ENCODE peak calls at places on chromosomes 3 and 15, in nine cellular contexts. H is WERI-Rb-1, F is HepG2, B is ovary, X is cardiac muscle cell, I is upper lobe of right lung, A is uterus, G is body of pancreas, T is lower lobe of right lung. P is an unnamed sample. For H3K36me3, the result is how much of the 10 kb centered on the place peaks cover.

GRCh38 chr15:100740105-100740504 is 137.7 kb downstream of the ASB7 start:
- DNase-seq in H (no peak), F (no peak), B (no peak), X (no peak), I (no peak), A (no peak), G (no peak), T (no peak), P (no peak)

GRCh38 chr3:193572426-193572908 is 17.8 kb upstream of the ATP13A4 start:
- DNase-seq in H (peak), F (peak), B (peak), X (peak), I (no peak), A (peak), G (peak), T (no peak), P (no peak)

GRCh38 chr3:67653425-67654098 is 850 bp downstream of the SUCLG2 start:
- DNase-seq in H (no peak), F (peak), B (no peak), X (no peak), I (no peak), A (no peak), G (no peak), T (no peak), P (no peak)

GRCh38 chr3:140441006-140441405 is 236.9 kb upstream of the TRIM42 start:
- DNase-seq in H (no peak), F (no peak), B (peak), X (no peak), I (no peak), A (peak), G (peak), T (no peak), P (no peak)

GRCh38 chr3:14507345-14507741 is 32.8 kb downstream of the GRIP2 start:
- DNase-seq in H (no peak), F (no peak), B (no peak), X (no peak), I (peak), A (peak), G (no peak), T (no peak), P (peak)

GRCh38 chr3:71101014-71101413 is 482.5 kb downstream of the FOXP1 start:
- DNase-seq in H (no peak), F (no peak), B (no peak), X (no peak), I (no peak), A (no peak), G (no peak), T (no peak), P (no peak)

GRCh38 chr15:98906712-98907083 is 100.9 kb downstream of the PGPEP1L start:
- DNase-seq in H (no peak), F (no peak), B (no peak), X (peak), I (peak), A (peak), G (no peak), T (peak), P (peak)

GRCh38 chr3:194322701-194323174 is 28.4 kb downstream of the CPN2 start:
- DNase-seq in H (peak), F (peak), B (no peak), X (no peak), I (no peak), A (no peak), G (no peak), T (no peak), P (no peak)

GRCh38 chr3:40120816-40121215 is 188.7 kb upstream of the EIF1B start:
- DNase-seq in H (no peak), F (no peak), B (no peak), X (peak), I (no peak), A (no peak), G (no peak), T (no peak), P (no peak)

DNA sequence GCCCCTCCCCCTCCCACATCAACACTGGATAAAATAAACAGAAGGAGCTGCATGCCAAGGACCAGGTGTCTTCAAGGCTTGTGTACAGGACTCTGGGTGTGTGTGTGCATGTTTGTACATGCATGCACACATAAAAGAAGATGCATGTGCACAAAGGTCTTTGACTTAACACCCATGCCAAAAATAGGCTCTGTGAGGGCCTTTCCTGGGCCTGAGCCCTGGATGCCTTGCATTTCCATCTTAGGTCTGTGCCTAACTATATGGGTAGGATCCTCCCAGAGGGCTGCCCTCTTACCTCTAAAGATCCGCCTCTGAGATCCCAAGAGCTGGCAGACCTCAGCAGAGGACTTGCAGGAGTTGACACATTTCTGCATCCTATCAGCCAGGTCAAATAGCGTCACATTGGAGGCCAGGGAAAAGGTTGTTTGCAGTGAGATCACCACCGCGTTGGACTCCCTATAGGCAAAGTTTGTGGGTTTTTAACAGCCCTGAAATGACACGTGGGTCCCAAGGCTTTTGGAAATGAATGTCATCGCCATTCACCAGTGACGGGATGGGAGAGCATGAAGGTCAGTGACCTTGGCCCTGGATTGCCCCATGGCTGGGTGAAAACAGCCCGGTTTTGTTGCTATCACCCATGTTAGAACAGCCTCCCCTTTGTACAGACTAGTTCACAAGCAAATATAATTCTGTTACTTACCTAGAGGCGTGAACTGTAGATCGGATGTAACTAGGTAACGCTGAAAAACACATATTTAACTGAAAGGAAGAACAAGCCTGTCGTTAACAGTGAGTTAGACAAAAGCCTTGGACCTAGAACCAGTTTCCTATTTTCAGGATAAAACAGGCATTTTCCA is 54.0 kb downstream of the HEG1 start:
- DNase-seq in H (no peak), F (peak), B (no peak), X (no peak), I (no peak), A (no peak), G (no peak), T (no peak), P (no peak)
- H3K36me3 ChIP-seq in H (half or more), F (under half), B (under half), X (under half), I (half or more), A (under half), G (under half), T (half or more), P (half or more)

DNA sequence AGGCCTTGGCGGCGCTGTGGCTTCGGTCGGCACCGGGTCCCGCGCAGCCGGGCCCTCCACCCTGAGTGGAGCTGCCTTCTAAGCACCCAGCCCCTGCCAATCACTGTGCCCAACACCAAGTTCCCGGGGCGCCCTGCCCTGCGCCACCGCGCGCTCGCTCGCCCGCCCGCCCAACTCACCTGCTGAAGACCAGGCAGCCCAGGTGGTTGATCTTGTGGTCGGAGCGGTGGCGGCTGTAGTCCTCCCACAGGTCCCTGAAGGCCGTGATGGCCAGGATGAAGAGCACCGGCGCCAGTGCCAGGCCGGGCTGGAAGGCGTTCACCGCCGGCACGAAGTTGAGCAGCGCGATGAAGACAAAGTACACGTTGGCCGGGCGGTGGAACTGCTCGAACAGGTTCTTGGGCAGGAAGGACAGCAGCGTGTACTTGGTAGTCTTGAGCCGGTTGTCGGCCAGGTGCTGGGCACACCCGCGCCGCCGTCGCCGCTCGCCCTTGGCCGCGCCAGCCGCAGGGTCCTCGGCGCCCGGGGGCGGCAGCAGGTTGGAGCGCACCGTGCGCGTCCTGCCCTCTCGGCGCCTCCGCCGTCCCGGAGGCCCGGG is 559 bp downstream of the ATP10A start:
- DNase-seq in H (peak), F (no peak), B (no peak), X (peak), I (peak), A (no peak), G (no peak), T (peak), P (peak)
- H3K4me3 ChIP-seq in H (peak), F (peak), B (peak), X (peak), I (peak), A (peak), G (no peak), T (peak), P (peak)

GRCh38 chr3:173988912-173989311 is 591.4 kb downstream of the NLGN1 start:
- DNase-seq in H (no peak), F (no peak), B (no peak), X (no peak), I (no peak), A (no peak), G (no peak), T (no peak), P (no peak)

DNA sequence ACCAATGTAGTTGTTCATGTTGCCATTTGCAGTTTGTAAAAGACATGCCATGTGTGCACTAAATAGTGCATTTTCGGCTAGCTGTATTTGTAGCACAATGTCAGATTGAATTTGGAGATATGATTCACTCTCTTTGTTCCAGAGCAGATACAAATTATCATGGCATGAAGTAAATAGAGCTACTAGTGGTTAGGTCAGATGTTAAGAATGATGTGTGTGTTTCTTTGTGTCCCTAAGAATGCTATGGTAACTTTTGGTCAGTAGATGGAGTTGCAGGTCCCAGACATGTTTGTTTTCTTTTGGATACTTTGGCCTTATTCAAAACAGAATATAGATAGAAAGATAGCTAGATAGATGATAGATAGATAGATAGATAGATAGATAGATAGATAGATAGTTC is 595.8 kb downstream of the NLGN1 start:
- DNase-seq in H (no peak), F (peak), B (no peak), X (no peak), I (no peak), A (no peak), G (no peak), T (no peak), P (no peak)
- TF ChIP-seq CTCF in H (peak), F (peak), B (no peak), X (peak), I (no peak), A (no peak), G (no peak), T (no peak), P (no peak)

GRCh38 chr15:89293012-89293411 is 41.6 kb downstream of the POLG start:
- DNase-seq in H (no peak), F (no peak), B (no peak), X (no peak), I (no peak), A (no peak), G (no peak), T (no peak), P (no peak)
- H3K36me3 ChIP-seq in H (half or more), F (under half), B (under half), X (under half), I (under half), A (under half), G (under half), T (under half), P (under half)

GRCh38 chr15:92810418-92811138 is 89.5 kb upstream of the CHD2 start:
- DNase-seq in H (peak), F (no peak), B (peak), X (peak), I (peak), A (peak), G (peak), T (peak), P (peak)
- H3K4me3 ChIP-seq in H (peak), F (peak), B (peak), X (peak), I (peak), A (peak), G (no peak), T (peak), P (peak)

DNA sequence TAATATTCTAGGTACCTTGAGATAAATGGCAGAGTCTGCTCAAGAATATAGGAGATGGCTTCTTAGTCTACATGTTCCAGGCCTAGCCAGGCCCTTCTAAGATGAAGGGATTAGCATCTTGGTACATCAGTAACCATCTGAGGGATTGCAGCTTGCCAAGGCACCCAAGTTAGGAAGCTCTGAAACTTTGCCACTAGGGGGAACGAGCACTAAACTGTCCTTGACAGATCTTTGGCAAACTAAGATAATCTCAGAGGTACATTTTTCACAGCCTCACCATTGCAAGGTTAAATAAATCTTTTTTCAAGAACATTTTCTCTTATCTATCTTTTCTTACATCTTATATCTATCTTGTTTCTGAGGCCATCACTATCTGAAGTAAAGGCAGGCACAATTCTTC is 351.2 kb downstream of the RAP2B start:
- DNase-seq in H (peak), F (peak), B (no peak), X (peak), I (no peak), A (no peak), G (no peak), T (no peak), P (no peak)
- TF ChIP-seq CTCF in H (peak), F (no peak), B (no peak), X (peak), I (peak), A (no peak), G (no peak), T (peak), P (no peak)

GRCh38 chr3:158770254-158771017 is 31.4 kb upstream of the MFSD1 start:
- DNase-seq in H (no peak), F (no peak), B (peak), X (no peak), I (no peak), A (no peak), G (no peak), T (no peak), P (no peak)
- H3K36me3 ChIP-seq in H (under half), F (under half), B (under half), X (under half), I (under half), A (under half), G (under half), T (under half), P (under half)

DNA sequence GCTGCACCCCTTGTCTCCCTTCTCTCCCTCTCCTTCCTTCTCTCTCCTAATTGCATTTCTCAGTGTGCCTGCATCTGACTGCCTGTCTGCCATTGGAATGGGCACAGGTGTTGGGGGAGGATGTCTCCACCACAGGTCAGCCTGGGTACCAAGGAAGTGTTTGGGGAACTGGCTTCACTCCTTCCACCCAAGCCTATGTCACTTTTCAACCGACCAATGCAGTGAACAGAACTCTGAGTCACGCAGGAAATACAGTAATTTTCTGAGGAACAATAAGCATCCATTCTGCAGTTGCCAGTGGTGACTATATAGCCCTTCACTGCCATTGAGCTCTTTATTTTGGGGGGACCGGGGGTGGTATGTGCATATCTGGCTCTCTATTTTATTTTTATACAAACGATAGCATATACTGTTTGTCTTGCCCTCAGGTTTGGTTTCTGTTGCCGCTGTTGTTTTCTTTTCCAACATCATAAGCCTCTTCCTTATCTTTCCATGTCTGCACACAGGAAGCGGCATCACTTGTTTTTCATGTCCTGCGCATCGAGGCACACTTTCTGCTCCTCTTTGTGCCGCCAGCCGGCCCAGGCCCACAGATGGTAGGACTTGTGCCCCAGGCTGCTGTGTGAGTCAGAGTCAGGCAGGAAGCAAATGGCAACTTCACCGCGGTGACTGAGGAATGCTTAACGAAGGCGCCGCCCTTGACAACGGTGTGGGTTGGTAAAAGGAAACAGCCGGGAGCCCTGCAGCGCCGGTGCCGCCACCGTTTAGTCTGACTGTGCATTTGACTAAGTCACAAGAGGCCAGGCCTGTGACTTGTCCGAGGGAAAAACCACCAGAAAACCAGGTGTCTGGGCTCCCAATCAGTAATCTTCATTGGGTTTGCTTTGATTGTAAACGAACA is 21.1 kb upstream of the CDCP1 start:
- DNase-seq in H (no peak), F (no peak), B (peak), X (peak), I (peak), A (peak), G (peak), T (peak), P (peak)
- H3K4me3 ChIP-seq in H (no peak), F (no peak), B (no peak), X (no peak), I (no peak), A (no peak), G (no peak), T (peak), P (no peak)

GRCh38 chr3:150603090-150603887 is at the start of gene SELENOT:
- DNase-seq in H (peak), F (peak), B (peak), X (peak), I (peak), A (peak), G (peak), T (peak), P (peak)
- TF ChIP-seq CTCF in H (no peak), F (peak), B (no peak), X (peak), I (peak), A (peak), G (peak), T (peak), P (peak)